ENCODE peak calls at places on chromosome 11, in four cellular contexts. G is GM10248, A is HFF-Myc, L is dorsolateral prefrontal cortex. E is an unnamed sample.

GRCh38 chr11:34416746-34417145 is 22.0 kb upstream of the CAT start:
- DNase-seq in G (no peak), A (no peak), L (no peak), E (no peak)

GRCh38 chr11:1455763-1456060 is 30.9 kb downstream of the MOB2 start:
- DNase-seq in A (no peak), L (no peak), G (no peak), E (no peak)

GRCh38 chr11:95487391-95487790 is 256.4 kb upstream of the SESN3 start:
- DNase-seq in G (peak), L (no peak), A (no peak), E (no peak)

GRCh38 chr11:100692290-100692689 is 5.2 kb downstream of the ARHGAP42 start:
- DNase-seq in L (no peak), A (no peak), G (no peak), E (no peak)

GRCh38 chr11:1855886-1856265 is 3.0 kb downstream of the LSP1 start:
- DNase-seq in A (no peak), G (no peak), L (no peak), E (no peak)

GRCh38 chr11:104275992-104276391 is 112.0 kb upstream of the PDGFD start:
- DNase-seq in A (no peak), L (no peak), G (no peak), E (no peak)

GRCh38 chr11:10752061-10752460 is 1.0 kb downstream of the CTR9 start:
- DNase-seq in G (no peak), L (no peak), A (no peak), E (no peak)

GRCh38 chr11:2655834-2656622 is 43.8 kb downstream of the KCNQ1OT1 start:
- DNase-seq in G (no peak), A (peak), L (no peak), E (no peak)

GRCh38 chr11:68150029-68150428 is 28.8 kb upstream of the CHKA start:
- DNase-seq in A (no peak), G (no peak), L (no peak), E (no peak)

GRCh38 chr11:112241486-112241885 is 15.3 kb downstream of the PTS start:
- DNase-seq in A (no peak), L (no peak), G (no peak), E (no peak)

GRCh38 chr11:119023741-119024140 is 5.2 kb downstream of the TRAPPC4 start:
- DNase-seq in L (no peak), G (no peak), A (no peak), E (no peak)

GRCh38 chr11:44595964-44596381 is 30.5 kb downstream of the CD82 start:
- DNase-seq in A (no peak), G (no peak), L (peak), E (peak)

GRCh38 chr11:2131371-2132228 is 7.6 kb downstream of the IGF2 start:
- DNase-seq in L (no peak), A (no peak), G (no peak), E (no peak)

GRCh38 chr11:47536925-47537324 is 16.0 kb downstream of the CELF1 start:
- DNase-seq in G (no peak), L (no peak), A (no peak), E (no peak)

GRCh38 chr11:25628030-25628429 is 703.9 kb upstream of the ANO3 start:
- DNase-seq in G (no peak), A (no peak), L (no peak), E (no peak)

GRCh38 chr11:128530119-128531091 is 57.0 kb downstream of the ETS1 start:
- DNase-seq in L (no peak), G (no peak), A (peak), E (no peak)

GRCh38 chr11:126871792-126872191 is 128.8 kb downstream of the KIRREL3 start:
- DNase-seq in G (no peak), L (no peak), A (no peak), E (no peak)

GRCh38 chr11:126874276-126874675 is 126.3 kb downstream of the KIRREL3 start:
- DNase-seq in A (no peak), G (no peak), L (no peak), E (no peak)

GRCh38 chr11:126878892-126879291 is 121.7 kb downstream of the KIRREL3 start:
- DNase-seq in G (no peak), A (no peak), L (no peak), E (no peak)

GRCh38 chr11:126879516-126879915 is 121.1 kb downstream of the KIRREL3 start:
- DNase-seq in L (no peak), A (no peak), G (no peak), E (no peak)

DNA sequence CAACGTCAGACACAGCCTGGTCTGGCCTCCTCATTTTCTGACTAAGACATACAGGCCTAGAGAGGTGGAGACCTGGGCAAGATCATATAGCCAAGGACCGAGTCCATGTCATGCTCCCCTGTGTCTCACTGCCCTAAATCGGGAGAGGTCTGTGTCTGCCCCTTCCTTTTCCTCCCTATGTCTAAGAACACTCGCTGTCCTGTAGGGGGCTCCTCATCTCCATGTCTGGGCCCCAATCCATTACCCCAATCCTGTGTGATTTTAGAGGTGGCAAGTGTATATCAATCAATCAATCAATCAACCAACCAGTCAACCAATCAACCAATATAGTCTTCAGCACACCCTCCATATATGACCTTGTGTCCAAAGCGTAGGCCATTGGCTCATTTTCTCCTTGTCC is 125.7 kb downstream of the KIRREL3 start:
- DNase-seq in G (no peak), A (no peak), L (no peak), E (no peak)
- TF ChIP-seq CTCF in G (peak), A (peak), L (no peak), E (no peak)

GRCh38 chr11:117618273-117618672 is 178.7 kb downstream of the DSCAML1 start:
- DNase-seq in L (no peak), G (no peak), A (no peak), E (no peak)

GRCh38 chr11:117620131-117620530 is 176.9 kb downstream of the DSCAML1 start:
- DNase-seq in A (no peak), G (no peak), L (peak), E (no peak)

GRCh38 chr11:117620659-117621058 is 176.4 kb downstream of the DSCAML1 start:
- DNase-seq in A (no peak), G (no peak), L (no peak), E (no peak)

GRCh38 chr11:117616979-117617378 is 180.0 kb downstream of the DSCAML1 start:
- DNase-seq in L (no peak), G (no peak), A (no peak), E (no peak)

GRCh38 chr11:117618956-117619355 is 178.1 kb downstream of the DSCAML1 start:
- DNase-seq in L (peak), A (no peak), G (no peak), E (no peak)
- TF ChIP-seq CTCF in L (no peak), A (no peak), G (no peak), E (no peak)

DNA sequence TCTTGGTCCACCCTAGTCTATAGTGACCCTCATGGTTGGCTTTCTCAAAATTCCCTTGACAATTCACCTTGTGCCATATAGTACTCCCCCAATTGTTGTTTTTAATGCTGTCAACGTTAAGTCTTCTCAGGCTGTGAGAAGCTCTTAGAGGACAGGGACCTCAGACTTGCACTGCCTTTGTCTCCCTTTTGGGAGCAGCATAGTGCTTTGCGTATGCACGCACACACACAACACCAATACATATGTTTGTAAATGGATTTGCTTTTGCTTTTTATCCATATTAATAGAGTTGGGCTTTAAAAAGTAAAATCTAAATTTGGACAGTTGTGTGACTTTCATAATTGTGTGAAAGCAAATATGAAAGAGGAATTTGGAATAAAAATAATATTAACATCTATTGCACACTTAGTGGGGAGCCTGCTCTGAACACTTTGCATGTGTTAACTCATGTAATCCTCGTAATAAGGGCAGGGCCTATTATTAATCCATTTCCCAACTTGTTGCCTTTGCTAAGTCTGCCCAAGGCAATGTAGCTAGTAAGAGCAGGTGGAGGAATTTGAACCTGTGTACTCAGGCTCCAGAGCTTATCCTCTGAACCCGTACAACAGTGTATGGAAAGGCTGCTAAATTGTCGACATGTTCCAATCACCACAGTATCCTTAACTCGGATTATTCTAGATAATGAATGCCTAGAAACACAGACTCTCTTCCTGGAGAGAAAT is 257.7 kb upstream of the NARS2 start:
- DNase-seq in G (no peak), L (no peak), A (no peak), E (no peak)
- TF ChIP-seq CTCF in G (no peak), L (no peak), A (peak), E (no peak)

GRCh38 chr11:122850076-122850631 is 11.9 kb downstream of the CRTAM start:
- DNase-seq in L (no peak), G (no peak), A (no peak), E (no peak)
- TF ChIP-seq CTCF in L (no peak), G (no peak), A (no peak), E (no peak)

DNA sequence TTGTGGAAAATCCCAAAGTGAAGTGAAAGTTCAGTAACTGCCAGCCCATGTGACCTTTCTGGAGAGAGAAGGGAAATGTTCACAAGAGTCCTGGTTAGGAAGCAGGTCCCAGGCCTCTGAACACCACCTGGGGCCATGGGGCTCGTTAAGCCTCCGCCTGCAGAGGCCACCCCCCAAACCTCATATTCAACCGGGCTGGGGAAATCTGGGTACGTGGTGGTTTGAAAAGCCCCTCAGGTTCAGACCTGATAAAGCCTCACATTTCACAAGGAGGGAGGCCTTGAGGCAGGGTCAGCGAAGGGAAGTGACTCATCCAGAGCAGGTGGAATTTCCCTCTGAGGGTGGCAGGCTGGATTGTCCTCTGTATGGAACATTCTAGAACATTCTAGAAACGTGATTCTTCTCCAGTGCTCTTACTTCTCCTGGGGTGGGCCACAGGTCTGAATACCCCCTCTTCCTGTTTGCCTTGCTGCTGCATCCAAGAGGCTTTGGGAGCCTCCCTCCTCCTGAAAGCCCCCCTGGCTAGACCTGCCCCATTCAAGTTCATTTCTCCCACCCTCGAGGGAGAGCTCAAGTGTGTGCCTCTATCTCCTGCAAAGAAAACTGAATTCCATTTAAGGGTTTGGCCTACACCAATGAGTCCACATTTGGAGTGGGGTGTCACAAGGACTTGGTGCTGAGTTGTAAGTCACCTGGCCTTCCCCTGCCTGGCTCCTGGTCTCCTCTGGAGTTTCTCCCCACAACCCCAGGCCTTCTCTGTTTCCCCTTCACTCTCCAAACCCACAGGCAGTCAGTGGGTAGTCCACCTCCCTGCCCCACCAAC is 6.3 kb downstream of the FXYD2 start:
- DNase-seq in G (peak), A (no peak), L (no peak), E (no peak)
- TF ChIP-seq CTCF in G (no peak), A (no peak), L (no peak), E (peak)

E was measured in left ventricle myocardium inferior.